ENCODE peak calls at places on chromosome 17, in four cellular contexts. E is memory B cell; K is AG08396; X is stimulated activated CD8-positive, alpha-beta memory T cell treated with anti-CD3 and anti-CD28 coated beads, Interleukin-7, amount 100 ng/mL, for 1 hour. Q is an unnamed sample.

GRCh38 chr17:696412-696811 is 18.2 kb downstream of the VPS53 start:
- DNase-seq in E (no peak), K (no peak), X (no peak), Q (no peak)

GRCh38 chr17:3735515-3735914 is 11.8 kb downstream of the HASPIN start:
- DNase-seq in X (no peak), E (no peak), K (no peak), Q (no peak)

GRCh38 chr17:73972901-73973300 is 230.6 kb upstream of the RPL38 start:
- DNase-seq in X (no peak), K (no peak), E (no peak), Q (no peak)

GRCh38 chr17:47301831-47302230 is 21.9 kb upstream of the EFCAB13 start:
- DNase-seq in X (no peak), K (no peak), E (no peak), Q (no peak)

GRCh38 chr17:82601447-82602000 is 46.7 kb downstream of the WDR45B start:
- DNase-seq in X (no peak), E (no peak), K (no peak), Q (no peak)

GRCh38 chr17:48490391-48491026 is 40.3 kb downstream of the HOXB1 start:
- DNase-seq in K (no peak), E (no peak), X (no peak), Q (no peak)

GRCh38 chr17:6160188-6160555 is 90.0 kb downstream of the WSCD1 start:
- DNase-seq in X (no peak), K (no peak), E (no peak), Q (no peak)

GRCh38 chr17:41678907-41679739 is 9.6 kb upstream of the EIF1 start:
- DNase-seq in E (no peak), X (no peak), K (no peak), Q (peak)

GRCh38 chr17:32491371-32492280 is 4.8 kb downstream of the CDK5R1 start:
- DNase-seq in X (no peak), E (no peak), K (no peak), Q (no peak)

Q was measured in stimulated activated CD4-positive, alpha-beta T cell treated with anti-CD3 and anti-CD28 coated beads, Interleukin-2, amount 100 ng/mL, for 4 hours.